ENCODE peak calls at places on chromosome 17, in nine cellular contexts. F, V, W, G, P, N, E, Q and D are unnamed samples.

GRCh38 chr17:792277-792676 is 10.1 kb downstream of the MRM3 start:
- DNase-seq in F (no peak), V (no peak), W (no peak), G (no peak), P (no peak), N (no peak), E (no peak), Q (no peak), D (no peak)

GRCh38 chr17:74671031-74671771 is 41.5 kb downstream of the CD300LF start:
- DNase-seq in F (peak), V (peak), W (peak), G (peak), P (peak), N (peak), E (peak), Q (peak), D (peak)

GRCh38 chr17:48543854-48544355 is 1.0 kb downstream of the HOXB2 start:
- DNase-seq in F (no peak), V (no peak), W (no peak), G (no peak), P (no peak), N (no peak), E (peak), Q (no peak), D (no peak)

GRCh38 chr17:36844601-36845000 is 92.7 kb upstream of the LHX1 start:
- DNase-seq in F (no peak), V (no peak), W (no peak), G (no peak), P (no peak), N (no peak), E (no peak), Q (no peak), D (no peak)

GRCh38 chr17:61413654-61414133 is 14.1 kb downstream of the TBX2 start:
- DNase-seq in F (no peak), V (no peak), W (no peak), G (no peak), P (no peak), N (no peak), E (peak), Q (peak), D (no peak)

GRCh38 chr17:13953871-13954270 is 115.4 kb upstream of the COX10 start:
- DNase-seq in F (no peak), V (no peak), W (no peak), G (no peak), P (no peak), N (no peak), E (no peak), Q (no peak), D (no peak)

GRCh38 chr17:73541111-73541510 is 103.1 kb downstream of the SDK2 start:
- DNase-seq in F (no peak), V (no peak), W (no peak), G (no peak), P (no peak), N (no peak), E (peak), Q (no peak), D (no peak)

GRCh38 chr17:4393806-4394205 is 27.3 kb upstream of the UBE2G1 start:
- DNase-seq in F (no peak), V (no peak), W (no peak), G (no peak), P (no peak), N (no peak), E (peak), Q (no peak), D (no peak)

GRCh38 chr17:29977836-29978235 is 36.4 kb downstream of the EFCAB5 start:
- DNase-seq in F (no peak), V (no peak), W (no peak), G (no peak), P (no peak), N (no peak), E (peak), Q (no peak), D (no peak)

GRCh38 chr17:62625870-62626200 is 1.6 kb upstream of the MRC2 start:
- DNase-seq in F (no peak), V (no peak), W (no peak), G (no peak), P (peak), N (no peak), E (peak), Q (no peak), D (no peak)

GRCh38 chr17:6599364-6599763 is 41.1 kb downstream of the KIAA0753 start:
- DNase-seq in F (no peak), V (no peak), W (no peak), G (no peak), P (no peak), N (no peak), E (no peak), Q (no peak), D (no peak)

GRCh38 chr17:56908061-56908542 is 5.7 kb downstream of the TRIM25 start:
- DNase-seq in F (no peak), V (no peak), W (no peak), G (peak), P (no peak), N (no peak), E (no peak), Q (peak), D (no peak)

GRCh38 chr17:4666296-4666695 is 24.8 kb upstream of the ALOX15 start:
- DNase-seq in F (no peak), V (no peak), W (no peak), G (no peak), P (no peak), N (no peak), E (no peak), Q (no peak), D (no peak)

GRCh38 chr17:40516581-40517285 is 15.3 kb upstream of the TNS4 start:
- DNase-seq in F (no peak), V (no peak), W (no peak), G (peak), P (no peak), N (no peak), E (no peak), Q (no peak), D (no peak)

GRCh38 chr17:73334771-73335513 is 23.1 kb upstream of the CDC42EP4 start:
- DNase-seq in F (no peak), V (no peak), W (no peak), G (no peak), P (no peak), N (no peak), E (no peak), Q (peak), D (no peak)

GRCh38 chr17:79136596-79136995 is 62.0 kb downstream of the ENGASE start:
- DNase-seq in F (no peak), V (no peak), W (no peak), G (no peak), P (no peak), N (no peak), E (no peak), Q (no peak), D (no peak)

GRCh38 chr17:69643686-69644085 is 229.2 kb downstream of the MAP2K6 start:
- DNase-seq in F (no peak), V (no peak), W (no peak), G (no peak), P (no peak), N (no peak), E (no peak), Q (no peak), D (no peak)

GRCh38 chr17:59108400-59109102 is 1.9 kb upstream of the TRIM37 start:
- DNase-seq in F (no peak), V (no peak), W (no peak), G (no peak), P (no peak), N (no peak), E (no peak), Q (no peak), D (no peak)